ENCODE peak calls at places on chromosomes 4 and X, in seven cellular contexts. E is right atrium auricular region, O is colonic mucosa, L is lung, S is stomach, Y is foreskin keratinocyte, B is AG04450. C is an unnamed sample.
A peak's percentile ranks its signal among the peaks of the same experiment; 100 is the strongest.

GRCh38 chrX:110743679-110744340 is 51.8 kb downstream of the CHRDL1 start:
- DNase-seq in E (no peak), L (no peak), B (no peak), Y (no peak), S (no peak), O (no peak), C (no peak)

GRCh38 chr4:12492730-12493398 is 991.3 kb downstream of the RAB28 start:
- DNase-seq in Y (no peak), B (no peak), O (peak; percentile 32), L (no peak), S (no peak), E (no peak), C (no peak)

GRCh38 chr4:76729991-76730390 is 168.0 kb downstream of the SOWAHB start:
- DNase-seq in E (no peak), B (no peak), S (no peak), O (no peak), Y (no peak), L (no peak), C (no peak)

GRCh38 chrX:42530027-42530426 is 247.9 kb downstream of the PPP1R2C start:
- DNase-seq in S (no peak), B (no peak), O (no peak), E (no peak), Y (peak; percentile 59), L (no peak), C (no peak)

GRCh38 chr4:13133700-13134099 is 350.4 kb downstream of the RAB28 start:
- DNase-seq in E (no peak), O (no peak), Y (no peak), S (no peak), L (no peak), B (no peak), C (no peak)

GRCh38 chr4:77358315-77358928 is 201.4 kb downstream of the CCNG2 start:
- DNase-seq in S (no peak), E (no peak), B (no peak), L (no peak), Y (no peak), O (peak; percentile 26), C (no peak)

GRCh38 chr4:52718123-52718522 is 33.1 kb downstream of the ERVMER34-1 start:
- DNase-seq in S (no peak), B (no peak), L (no peak), Y (no peak), E (no peak), O (no peak), C (no peak)

GRCh38 chr4:153223935-153224334 is 19.7 kb downstream of the TRIM2 start:
- DNase-seq in S (no peak), E (no peak), Y (no peak), L (peak; percentile 38), O (no peak), B (no peak), C (no peak)

GRCh38 chr4:138003248-138003647 is 238.9 kb downstream of the SLC7A11 start:
- DNase-seq in E (no peak), L (no peak), S (no peak), O (no peak), Y (no peak), B (no peak), C (no peak)

GRCh38 chr4:15805583-15806517 is 27.7 kb downstream of the CD38 start:
- DNase-seq in Y (no peak), O (peak; percentile 51), S (peak; percentile 31), L (peak; percentile 39), E (no peak), B (peak; percentile 21), C (no peak)

GRCh38 chrX:16999275-16999674 is 52.8 kb downstream of the REPS2 start:
- DNase-seq in L (no peak), B (no peak), E (no peak), Y (no peak), O (no peak), S (no peak), C (no peak)

DNA sequence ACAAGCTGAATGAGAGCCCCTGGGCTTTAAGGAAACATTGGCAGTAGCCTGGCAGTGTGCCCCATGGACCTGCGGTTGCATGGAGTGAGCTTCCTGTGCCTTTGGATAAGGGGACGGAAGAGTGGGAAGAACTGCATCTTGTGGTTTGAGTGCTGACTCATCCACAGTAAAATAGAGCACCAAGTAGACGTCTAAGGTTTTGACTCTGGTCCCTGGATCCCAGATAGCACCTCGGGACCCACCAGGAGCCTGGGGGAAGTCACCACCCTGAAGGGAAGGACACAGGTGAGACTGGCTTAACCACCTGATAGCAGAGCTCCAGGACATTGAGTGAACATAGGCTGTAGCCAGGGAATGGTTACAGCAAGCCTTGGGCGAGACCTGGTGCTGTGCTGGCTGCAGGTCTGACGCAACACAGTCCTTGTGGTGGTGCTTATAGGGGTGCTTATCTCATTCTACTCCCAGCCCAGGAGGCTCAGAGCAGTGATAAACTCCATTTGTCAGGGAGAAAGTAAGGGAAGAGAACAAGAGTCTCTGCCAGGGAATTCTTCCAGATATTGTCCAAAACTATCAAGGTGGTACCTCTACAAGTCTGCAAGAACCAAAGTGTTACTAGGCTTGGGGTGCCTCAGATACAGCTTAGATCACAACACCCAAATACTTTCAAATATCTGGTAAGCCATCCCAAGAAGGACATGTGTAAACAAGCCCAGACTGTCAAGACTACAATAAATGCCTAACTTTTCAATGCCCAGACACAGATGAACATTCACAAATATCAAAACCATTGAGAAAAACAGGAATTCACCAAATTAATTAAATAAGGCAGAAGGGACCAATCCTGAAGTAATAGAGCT is 123.6 kb upstream of the TET2 start:
- DNase-seq in E (no peak), Y (peak; percentile 78), B (no peak), O (no peak), S (no peak), L (no peak), C (no peak)
- H3K27ac ChIP-seq in E (no peak overlapping the region), Y (peak overlapping the region; percentile 29), B (no peak overlapping the region), O (no peak overlapping the region), S (no peak overlapping the region), L (no peak overlapping the region), C (no peak overlapping the region)

DNA sequence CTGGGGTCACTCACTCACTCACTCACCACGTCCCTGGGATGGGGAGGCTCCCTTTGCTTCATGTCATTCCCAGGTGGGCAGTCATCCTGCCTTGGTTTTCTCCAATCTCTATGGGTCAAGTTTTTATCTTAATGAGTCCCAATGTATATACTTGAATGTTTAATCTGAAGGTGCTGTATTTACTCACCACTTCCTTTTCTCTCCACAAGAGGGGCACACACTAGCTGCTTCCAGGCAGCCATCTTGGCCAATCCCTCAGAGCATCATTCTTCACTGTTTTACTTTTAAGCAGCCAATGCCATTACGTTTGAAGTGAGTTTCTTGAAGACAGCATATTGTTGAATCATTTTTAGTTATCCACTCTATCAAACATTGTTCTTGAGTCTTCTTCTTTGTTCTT is 153.4 kb upstream of the ARSJ start:
- DNase-seq in B (no peak), Y (no peak), O (no peak), S (no peak), E (no peak), L (no peak), C (no peak)
- TF ChIP-seq CTCF in B (peak; percentile 32), Y (peak; percentile 60), O (peak; percentile 14), S (no peak), E (no peak), L (no peak), C (no peak)

GRCh38 chr4:7121174-7121573 is 53.3 kb upstream of the GRPEL1 start:
- DNase-seq in B (no peak), O (no peak), S (no peak), E (no peak), L (no peak), Y (no peak), C (no peak)

GRCh38 chr4:7127591-7127990 is 59.7 kb upstream of the GRPEL1 start:
- DNase-seq in L (no peak), O (no peak), Y (no peak), S (no peak), B (no peak), E (no peak), C (no peak)

GRCh38 chr4:7128234-7128633 is 60.4 kb upstream of the GRPEL1 start:
- DNase-seq in B (no peak), E (no peak), S (no peak), Y (no peak), L (no peak), O (no peak), C (no peak)

GRCh38 chr4:7121861-7122653 is 54.2 kb upstream of the GRPEL1 start:
- DNase-seq in S (no peak), Y (no peak), O (no peak), B (no peak), E (no peak), L (no peak), C (no peak)

GRCh38 chr4:7124643-7125442 is 57.0 kb upstream of the GRPEL1 start:
- DNase-seq in L (peak; percentile 45), S (peak; percentile 66), O (peak; percentile 34), Y (peak; percentile 54), E (peak; percentile 81), B (peak; percentile 85), C (peak; percentile 93)
- H3K27ac ChIP-seq in L (peak overlapping the region; percentile 35), S (peak overlapping the region; percentile 65), O (no peak overlapping the region), Y (no peak overlapping the region), E (peak overlapping the region; percentile 37), B (peak overlapping the region; percentile 61), C (peak overlapping the region; percentile 49)

DNA sequence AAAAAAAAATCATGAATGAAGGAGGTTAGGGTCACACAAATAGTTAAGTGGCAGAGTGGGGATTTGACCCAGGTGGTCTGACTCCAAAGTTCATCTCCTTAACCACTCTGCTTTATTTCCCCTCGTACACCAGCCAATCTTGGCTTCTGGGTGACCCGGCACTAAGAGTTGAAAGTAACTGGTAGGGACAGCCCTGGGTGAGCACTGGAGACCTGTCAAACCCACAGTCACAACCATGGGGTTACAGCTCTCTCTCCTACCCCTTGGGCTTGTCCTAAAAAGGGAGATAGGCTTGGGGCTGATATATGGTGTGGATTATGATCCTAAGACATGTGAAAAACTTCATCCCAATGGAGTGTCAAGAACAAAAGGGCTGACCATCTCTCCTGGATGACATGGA is 12.5 kb downstream of the IGFBP7 start:
- DNase-seq in B (no peak), Y (no peak), E (no peak), O (no peak), L (no peak), S (no peak), C (no peak)
- TF ChIP-seq CTCF in B (no peak), Y (no peak), E (no peak), O (no peak), L (no peak), S (no peak), C (no peak)

DNA sequence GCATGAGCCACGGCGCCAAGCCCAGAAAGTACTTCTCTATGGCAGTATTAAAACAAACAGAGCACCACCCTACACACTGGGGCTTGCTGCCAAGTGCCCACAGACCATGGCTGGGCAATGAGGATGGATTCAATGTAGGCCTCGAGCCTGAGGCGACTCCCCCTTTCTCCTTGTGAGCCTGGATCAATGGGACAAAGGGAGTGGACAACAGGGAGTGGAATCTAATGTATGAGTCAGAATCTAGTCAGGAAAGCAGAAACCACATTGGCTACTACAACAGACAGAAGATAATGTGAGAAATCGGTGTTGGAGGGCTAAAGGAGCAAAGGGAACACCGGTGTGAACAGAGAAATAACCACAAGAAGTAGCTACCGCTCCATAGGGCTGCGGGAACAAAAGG is 37.7 kb upstream of the OCIAD2 start:
- DNase-seq in Y (peak; percentile 84), L (no peak), E (no peak), O (peak; percentile 25), S (peak; percentile 59), B (no peak), C (no peak)
- H3K27ac ChIP-seq in Y (peak overlapping the region; percentile 90), L (no peak overlapping the region), E (no peak overlapping the region), O (no peak overlapping the region), S (peak overlapping the region; percentile 48), B (no peak overlapping the region), C (no peak overlapping the region)

DNA sequence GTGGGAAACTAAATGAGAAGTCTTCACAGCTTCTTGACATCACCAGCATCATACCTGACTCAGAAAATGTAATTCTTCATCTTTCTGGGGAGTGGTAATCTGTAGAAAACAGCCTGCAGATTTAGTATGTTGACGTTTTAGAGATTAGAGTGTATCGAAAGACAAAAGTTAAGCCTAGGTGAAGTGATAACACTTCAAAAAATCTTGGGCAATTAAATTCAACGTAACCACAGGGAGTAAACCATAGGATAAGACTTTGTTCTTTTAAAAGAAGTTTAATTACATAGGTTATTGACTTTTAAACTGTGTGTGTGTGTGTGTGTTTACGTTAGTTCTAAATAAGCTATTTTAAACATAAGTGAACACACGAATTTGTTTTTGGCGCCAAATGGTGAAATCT is 1.8 kb upstream of the CXCL5 start:
- DNase-seq in Y (no peak), B (no peak), O (no peak), E (no peak), S (no peak), L (no peak), C (no peak)
- TF ChIP-seq CTCF in Y (no peak), B (no peak), O (no peak), E (no peak), S (no peak), L (no peak), C (no peak)